ENCODE peak calls at places on chromosome 5, in five cellular contexts. One of them, this sample, is unnamed.

GRCh38 chr5:136028782-136029742 is at the start of gene TGFBI:
- DNase-seq in hepatocyte: peak; percentile 87
- DNase-seq in upper lobe of right lung: peak; percentile 88
- DNase-seq in PC-3: peak; percentile 42
- DNase-seq in HepG2: peak; percentile 61
- DNase-seq in this sample: peak; percentile 72

GRCh38 chr5:20528471-20528870 is 540.5 kb upstream of the CDH18 start:
- DNase-seq in PC-3: no peak
- DNase-seq in HepG2: no peak
- DNase-seq in upper lobe of right lung: no peak
- DNase-seq in hepatocyte: no peak
- DNase-seq in this sample: no peak

GRCh38 chr5:150656191-150657132 is 4.6 kb upstream of the MYOZ3 start:
- DNase-seq in PC-3: peak; percentile 78
- DNase-seq in HepG2: peak; percentile 35
- DNase-seq in upper lobe of right lung: peak; percentile 87
- DNase-seq in hepatocyte: peak; percentile 89
- DNase-seq in this sample: peak; percentile 88

GRCh38 chr5:9462109-9462508 is 83.8 kb downstream of the SEMA5A start:
- DNase-seq in HepG2: no peak
- DNase-seq in PC-3: no peak
- DNase-seq in hepatocyte: no peak
- DNase-seq in upper lobe of right lung: no peak
- DNase-seq in this sample: no peak

GRCh38 chr5:1783214-1783551 is 16.5 kb downstream of the MRPL36 start:
- DNase-seq in hepatocyte: no peak
- DNase-seq in upper lobe of right lung: no peak
- DNase-seq in HepG2: no peak
- DNase-seq in PC-3: no peak
- DNase-seq in this sample: peak; percentile 53

GRCh38 chr5:153816870-153817269 is 221.8 kb downstream of the FAM114A2 start:
- DNase-seq in HepG2: no peak
- DNase-seq in upper lobe of right lung: no peak
- DNase-seq in PC-3: no peak
- DNase-seq in hepatocyte: no peak
- DNase-seq in this sample: no peak

GRCh38 chr5:684771-685216 is 8.4 kb downstream of the TPPP start:
- DNase-seq in HepG2: no peak
- DNase-seq in PC-3: no peak
- DNase-seq in upper lobe of right lung: peak; percentile 59
- DNase-seq in hepatocyte: no peak
- DNase-seq in this sample: no peak

GRCh38 chr5:81212211-81212687 is 20.9 kb upstream of the CKMT2 start:
- DNase-seq in HepG2: no peak
- DNase-seq in PC-3: no peak
- DNase-seq in hepatocyte: peak; percentile 75
- DNase-seq in upper lobe of right lung: peak; percentile 64
- DNase-seq in this sample: peak; percentile 82

GRCh38 chr5:138466058-138466899 is 1.0 kb downstream of the EGR1 start:
- DNase-seq in HepG2: peak; percentile 84
- DNase-seq in PC-3: no peak
- DNase-seq in upper lobe of right lung: no peak
- DNase-seq in hepatocyte: peak; percentile 60
- DNase-seq in this sample: peak; percentile 62

GRCh38 chr5:126354012-126354856 is 69.0 kb upstream of the GRAMD2B start:
- DNase-seq in HepG2: peak; percentile 58
- DNase-seq in hepatocyte: peak; percentile 56
- DNase-seq in PC-3: peak; percentile 93
- DNase-seq in upper lobe of right lung: no peak
- DNase-seq in this sample: peak; percentile 62
- TF ChIP-seq CTCF in HepG2: peak; percentile 83
- TF ChIP-seq CTCF in hepatocyte: peak; percentile 76
- TF ChIP-seq CTCF in PC-3: peak; percentile 78
- TF ChIP-seq CTCF in upper lobe of right lung: peak; percentile 62
- TF ChIP-seq CTCF in this sample: peak; percentile 59

GRCh38 chr5:171392585-171393159 is 5.0 kb downstream of the NPM1 start:
- DNase-seq in HepG2: no peak
- DNase-seq in PC-3: no peak
- DNase-seq in hepatocyte: no peak
- DNase-seq in upper lobe of right lung: no peak
- DNase-seq in this sample: no peak
- TF ChIP-seq CTCF in HepG2: no peak
- TF ChIP-seq CTCF in PC-3: no peak
- TF ChIP-seq CTCF in hepatocyte: no peak
- TF ChIP-seq CTCF in upper lobe of right lung: no peak
- TF ChIP-seq CTCF in this sample: no peak

GRCh38 chr5:144390133-144390532 is 219.5 kb downstream of the KCTD16 start:
- DNase-seq in HepG2: peak; percentile 3
- DNase-seq in hepatocyte: peak; percentile 37
- DNase-seq in upper lobe of right lung: no peak
- DNase-seq in PC-3: peak; percentile 14
- DNase-seq in this sample: peak; percentile 3
- TF ChIP-seq CTCF in HepG2: peak; percentile 30
- TF ChIP-seq CTCF in hepatocyte: peak; percentile 46
- TF ChIP-seq CTCF in upper lobe of right lung: no peak
- TF ChIP-seq CTCF in PC-3: peak; percentile 48
- TF ChIP-seq CTCF in this sample: no peak

GRCh38 chr5:140113699-140114263 is at the start of gene PURA:
- DNase-seq in upper lobe of right lung: peak; percentile 97
- DNase-seq in PC-3: peak; percentile 94
- DNase-seq in hepatocyte: peak; percentile 97
- DNase-seq in HepG2: peak; percentile 92
- DNase-seq in this sample: peak; percentile 98
- TF ChIP-seq CTCF in upper lobe of right lung: no peak
- TF ChIP-seq CTCF in PC-3: no peak
- TF ChIP-seq CTCF in hepatocyte: peak; percentile 22
- TF ChIP-seq CTCF in HepG2: peak; percentile 73
- TF ChIP-seq CTCF in this sample: peak; percentile 39

DNA sequence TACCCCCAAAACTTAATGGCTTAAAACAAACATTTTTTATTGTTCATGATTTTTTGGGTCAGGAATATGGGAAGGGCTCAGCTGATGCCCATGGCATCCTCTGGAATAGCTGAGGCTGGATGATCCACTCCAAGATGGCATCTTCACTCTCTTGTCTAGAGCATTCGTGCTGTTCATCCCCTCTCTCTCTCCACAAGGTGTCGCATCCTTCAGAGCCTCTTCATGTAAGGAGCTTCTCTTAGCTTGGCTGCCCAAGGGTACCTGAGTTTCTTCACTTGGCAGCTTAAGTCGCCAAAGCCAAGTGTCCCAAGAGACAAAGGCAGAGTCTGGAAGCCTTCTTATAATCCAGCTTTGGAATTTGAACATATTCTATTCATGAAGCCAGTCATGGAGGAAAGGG is 294.7 kb downstream of the CHSY3 start:
- DNase-seq in HepG2: peak; percentile 28
- DNase-seq in upper lobe of right lung: no peak
- DNase-seq in hepatocyte: peak; percentile 10
- DNase-seq in PC-3: peak; percentile 56
- DNase-seq in this sample: no peak
- TF ChIP-seq CTCF in HepG2: peak; percentile 52
- TF ChIP-seq CTCF in upper lobe of right lung: no peak
- TF ChIP-seq CTCF in hepatocyte: no peak
- TF ChIP-seq CTCF in PC-3: peak; percentile 58
- TF ChIP-seq CTCF in this sample: no peak

GRCh38 chr5:106113922-106114321 is 1556.8 kb downstream of the EFNA5 start:
- DNase-seq in hepatocyte: no peak
- DNase-seq in PC-3: no peak
- DNase-seq in HepG2: no peak
- DNase-seq in upper lobe of right lung: no peak
- DNase-seq in this sample: no peak

GRCh38 chr5:106121972-106122605 is 1548.6 kb downstream of the EFNA5 start:
- DNase-seq in HepG2: no peak
- DNase-seq in PC-3: peak; percentile 60
- DNase-seq in upper lobe of right lung: peak; percentile 66
- DNase-seq in hepatocyte: peak; percentile 9
- DNase-seq in this sample: peak; percentile 41

GRCh38 chr5:106116682-106117081 is 1554.1 kb downstream of the EFNA5 start:
- DNase-seq in HepG2: no peak
- DNase-seq in PC-3: peak; percentile 45
- DNase-seq in upper lobe of right lung: no peak
- DNase-seq in hepatocyte: no peak
- DNase-seq in this sample: no peak
- TF ChIP-seq CTCF in HepG2: no peak
- TF ChIP-seq CTCF in PC-3: no peak
- TF ChIP-seq CTCF in upper lobe of right lung: no peak
- TF ChIP-seq CTCF in hepatocyte: no peak
- TF ChIP-seq CTCF in this sample: no peak

DNA sequence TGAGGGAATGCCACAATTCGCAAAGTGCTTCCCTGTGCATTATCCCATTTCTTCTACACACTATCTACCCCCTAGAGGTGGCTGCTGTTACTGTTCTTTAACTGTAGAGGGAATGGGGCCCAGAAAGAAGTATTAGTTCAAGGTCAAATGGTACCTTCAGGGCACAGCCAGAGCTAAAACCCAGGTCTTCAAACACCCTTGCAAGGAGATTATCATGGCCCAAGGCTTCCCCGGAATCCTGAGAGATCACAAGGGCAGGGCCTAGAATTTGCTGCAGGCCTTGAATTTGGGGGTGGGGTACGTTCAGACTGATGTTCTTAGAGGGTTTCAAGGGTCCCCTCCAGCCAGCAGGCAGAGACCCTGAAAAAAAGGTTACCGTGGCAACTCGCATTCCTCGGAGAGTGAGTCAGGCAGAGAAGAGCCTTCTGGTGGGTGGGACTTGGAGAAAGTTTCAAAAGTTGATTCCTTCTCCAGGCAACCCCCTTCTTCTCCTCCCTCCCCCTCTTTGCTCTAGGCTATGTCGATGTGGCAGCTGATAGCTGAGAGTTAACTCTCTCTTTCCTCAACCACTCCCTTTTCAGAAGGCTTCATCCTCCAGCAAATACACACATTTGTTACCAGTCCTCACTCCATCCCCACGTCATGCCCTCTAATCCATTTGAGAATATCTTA is 1.9 kb downstream of the SPARC start:
- DNase-seq in HepG2: no peak
- DNase-seq in PC-3: peak; percentile 46
- DNase-seq in hepatocyte: peak; percentile 94
- DNase-seq in upper lobe of right lung: no peak
- DNase-seq in this sample: peak; percentile 21
- TF ChIP-seq CTCF in HepG2: no peak
- TF ChIP-seq CTCF in PC-3: peak; percentile 51
- TF ChIP-seq CTCF in hepatocyte: peak; percentile 37
- TF ChIP-seq CTCF in upper lobe of right lung: peak; percentile 31
- TF ChIP-seq CTCF in this sample: peak; percentile 23

GRCh38 chr5:32115985-32116384 is 58.1 kb downstream of the GOLPH3 start:
- DNase-seq in PC-3: no peak
- DNase-seq in hepatocyte: no peak
- DNase-seq in HepG2: no peak
- DNase-seq in upper lobe of right lung: no peak
- DNase-seq in this sample: no peak
- TF ChIP-seq CTCF in PC-3: no peak
- TF ChIP-seq CTCF in hepatocyte: no peak
- TF ChIP-seq CTCF in HepG2: no peak
- TF ChIP-seq CTCF in upper lobe of right lung: no peak
- TF ChIP-seq CTCF in this sample: no peak

DNA sequence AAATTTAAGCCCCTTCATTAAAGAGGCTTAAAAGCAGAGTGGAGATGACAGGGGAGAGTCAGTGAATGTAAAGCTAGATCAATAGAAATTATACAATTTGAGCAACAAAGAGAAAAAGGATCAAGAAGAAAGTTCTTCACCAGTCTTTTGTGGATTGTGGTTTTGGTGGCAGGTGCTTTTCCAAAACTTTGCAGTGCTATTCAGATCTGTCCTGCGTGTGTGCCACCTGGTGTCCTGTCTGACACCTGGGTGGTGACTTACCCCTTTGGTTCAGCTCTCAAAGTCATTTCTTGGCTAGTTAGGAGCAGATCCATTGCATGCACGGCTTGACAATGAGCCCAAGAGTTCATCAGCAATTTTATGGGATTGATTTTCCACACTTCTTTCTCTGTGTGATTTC is 69.4 kb downstream of the SREK1 start:
- DNase-seq in upper lobe of right lung: no peak
- DNase-seq in PC-3: no peak
- DNase-seq in hepatocyte: no peak
- DNase-seq in HepG2: no peak
- DNase-seq in this sample: no peak
- TF ChIP-seq CTCF in upper lobe of right lung: no peak
- TF ChIP-seq CTCF in PC-3: no peak
- TF ChIP-seq CTCF in hepatocyte: no peak
- TF ChIP-seq CTCF in HepG2: no peak
- TF ChIP-seq CTCF in this sample: no peak

DNA sequence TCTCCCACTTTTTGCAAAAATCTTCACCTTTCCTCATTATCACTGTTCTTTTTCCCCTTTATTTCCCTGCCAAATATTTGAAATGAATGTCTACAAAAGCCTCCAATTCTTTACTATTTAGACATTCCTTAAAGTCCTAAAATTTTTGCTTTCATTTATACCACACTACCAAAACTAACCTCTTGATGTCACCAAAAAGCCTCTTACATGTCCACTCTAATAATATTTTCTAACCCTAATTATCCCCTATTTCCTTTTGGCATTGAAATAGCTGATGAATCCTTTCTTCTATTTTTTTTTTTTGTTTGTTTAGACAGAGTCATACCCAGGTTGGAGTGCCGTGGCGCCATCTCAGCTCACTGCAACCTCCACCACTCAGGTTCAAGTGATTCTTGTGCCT is 32.3 kb upstream of the NRG2 start:
- DNase-seq in PC-3: peak; percentile 45
- DNase-seq in hepatocyte: no peak
- DNase-seq in HepG2: no peak
- DNase-seq in upper lobe of right lung: no peak
- DNase-seq in this sample: peak; percentile 6
- TF ChIP-seq CTCF in PC-3: peak; percentile 65
- TF ChIP-seq CTCF in hepatocyte: peak; percentile 18
- TF ChIP-seq CTCF in HepG2: peak; percentile 27
- TF ChIP-seq CTCF in upper lobe of right lung: peak; percentile 35
- TF ChIP-seq CTCF in this sample: no peak